ENCODE peak calls at places on chromosome X, in seven cellular contexts. F is IMR-90, D is neuronal stem cell, O is mesendoderm, V is H9, X is H1, Y is trophoblast cell. P is an unnamed sample.

GRCh38 chrX:123357941-123358340 is 173.9 kb downstream of the GRIA3 start:
- DNase-seq in F (no peak), D (no peak), O (no peak), V (no peak), X (no peak), Y (no peak), P (no peak)

GRCh38 chrX:106752101-106752678 is 25.7 kb downstream of the RNF128 start:
- DNase-seq in F (peak), D (no peak), O (peak), V (peak), X (no peak), Y (peak), P (peak)

GRCh38 chrX:112008724-112009123 is 73.9 kb downstream of the TRPC5 start:
- DNase-seq in F (no peak), D (no peak), O (no peak), V (no peak), X (no peak), Y (no peak), P (no peak)

GRCh38 chrX:69085826-69086225 is 79.4 kb downstream of the PJA1 start:
- DNase-seq in F (no peak), D (no peak), O (no peak), V (no peak), X (no peak), Y (no peak), P (no peak)

GRCh38 chrX:152637649-152638442 is at the start of gene GABRQ:
- DNase-seq in F (no peak), D (peak), O (peak), V (peak), X (peak), Y (peak), P (no peak)

GRCh38 chrX:67574696-67575095 is 30.9 kb downstream of the AR start:
- DNase-seq in F (no peak), D (no peak), O (no peak), V (no peak), X (no peak), Y (no peak), P (no peak)

GRCh38 chrX:78548012-78548411 is 111.1 kb downstream of the RTL3 start:
- DNase-seq in F (peak), D (no peak), O (no peak), V (no peak), X (no peak), Y (no peak), P (no peak)

GRCh38 chrX:12701625-12702024 is 89.6 kb upstream of the PRPS2 start:
- DNase-seq in F (peak), D (peak), O (peak), V (peak), X (peak), Y (peak), P (peak)

GRCh38 chrX:111519215-111519614 is 7.8 kb downstream of the SERTM2 start:
- DNase-seq in F (peak), D (peak), O (peak), V (no peak), X (no peak), Y (peak), P (peak)

GRCh38 chrX:85573801-85574200 is 194.3 kb upstream of the POF1B start:
- DNase-seq in F (no peak), D (no peak), O (no peak), V (no peak), X (no peak), Y (no peak), P (no peak)

GRCh38 chrX:124212622-124213021 is 119.8 kb upstream of the TEX13D start:
- DNase-seq in F (no peak), D (no peak), O (no peak), V (no peak), X (no peak), Y (no peak), P (no peak)

GRCh38 chrX:103254171-103254824 is 657 bp downstream of the TCEAL8 start:
- DNase-seq in F (peak), D (peak), O (peak), V (peak), X (peak), Y (peak), P (peak)

GRCh38 chrX:24294619-24295018 is 19.2 kb downstream of the SUPT20HL2 start:
- DNase-seq in F (no peak), D (no peak), O (peak), V (peak), X (peak), Y (peak), P (peak)

DNA sequence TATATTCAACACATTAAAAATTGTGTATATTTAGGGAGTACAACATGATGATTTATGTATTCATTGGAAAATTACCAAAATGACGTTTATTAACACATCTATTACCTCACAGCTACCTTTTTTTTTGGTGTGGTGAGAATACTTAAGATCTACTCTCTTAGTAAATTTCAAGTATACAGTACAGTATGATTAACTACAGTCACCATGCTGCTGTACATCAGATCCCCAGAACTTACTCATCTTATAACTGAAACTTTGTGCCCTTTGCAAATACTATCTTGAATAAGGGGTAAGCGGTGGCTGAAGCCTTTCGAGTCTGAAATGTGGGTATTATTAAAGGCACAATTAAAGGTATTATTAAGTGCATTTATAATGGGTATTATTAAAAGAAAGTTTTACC is 976 bp downstream of the PHKA1 start:
- DNase-seq in F (no peak), D (no peak), O (no peak), V (no peak), X (no peak), Y (no peak), P (no peak)
- H4K8ac ChIP-seq in F (no peak), D (no peak), O (no peak), V (no peak), X (no peak), Y (no peak), P (no peak)

GRCh38 chrX:121301356-121301755 is 253.9 kb downstream of the GLUD2 start:
- DNase-seq in F (no peak), D (no peak), O (no peak), V (no peak), X (no peak), Y (no peak), P (no peak)
- H4K8ac ChIP-seq in F (no peak), D (no peak), O (no peak), V (no peak), X (no peak), Y (no peak), P (no peak)

DNA sequence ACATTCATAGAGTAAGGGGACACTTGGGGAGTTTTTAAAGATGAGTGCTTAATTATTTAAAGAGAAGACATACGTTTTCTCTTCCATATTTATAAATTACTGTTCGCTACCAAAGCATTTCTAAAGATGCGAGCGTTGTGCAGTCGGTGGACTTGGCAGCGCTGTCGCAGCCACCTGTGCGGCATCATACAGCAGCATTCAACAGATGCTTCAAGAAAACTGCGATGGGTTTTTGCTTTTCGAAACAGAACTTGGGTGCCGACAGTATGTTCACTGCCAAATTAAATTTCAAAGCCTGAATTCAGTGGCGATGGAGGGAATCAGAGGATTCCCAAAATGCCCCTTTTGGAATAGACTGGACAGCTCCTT is 1.6 kb upstream of the HTR2C start:
- DNase-seq in F (no peak), D (no peak), O (no peak), V (no peak), X (no peak), Y (no peak), P (no peak)
- H4K8ac ChIP-seq in F (no peak), D (no peak), O (no peak), V (no peak), X (no peak), Y (no peak), P (no peak)

DNA sequence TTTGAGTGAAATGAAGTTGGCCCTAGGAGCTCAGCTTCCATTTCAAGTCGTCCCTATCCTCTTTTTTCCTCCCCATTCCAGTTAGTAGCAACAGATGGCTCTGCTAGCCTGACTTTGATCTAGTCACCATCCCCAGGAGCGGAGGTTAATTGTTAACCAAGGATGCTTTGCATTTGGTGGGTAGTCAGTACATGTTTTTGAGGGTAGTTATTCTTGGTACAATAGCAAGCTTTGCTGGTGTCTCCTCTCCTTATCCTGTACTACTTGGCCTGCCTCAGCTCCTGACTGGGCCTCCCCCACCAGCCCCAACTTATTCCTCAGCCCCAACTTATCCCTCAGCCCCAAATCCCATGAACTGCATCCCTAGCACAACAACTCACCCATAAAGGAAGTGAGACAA is 14.8 kb upstream of the RTL5 start:
- DNase-seq in F (no peak), D (no peak), O (no peak), V (no peak), X (no peak), Y (no peak), P (no peak)
- H4K8ac ChIP-seq in F (no peak), D (no peak), O (no peak), V (no peak), X (no peak), Y (no peak), P (no peak)